ENCODE peak calls at places on chromosomes 3 and 15, in seven cellular contexts. R, S, V, T, G, X and P are unnamed samples.

GRCh38 chr15:56916825-56917477 is 1.5 kb upstream of the TCF12 start:
- DNase-seq in V (no peak), X (no peak), G (peak; percentile 8), T (no peak), R (no peak), S (no peak), P (peak; percentile 61)

GRCh38 chr15:47987908-47988532 is 132.8 kb upstream of the SLC24A5 start:
- DNase-seq in V (no peak), S (peak; percentile 32), X (no peak), T (peak; percentile 53), R (no peak), G (peak; percentile 49), P (peak; percentile 61)

GRCh38 chr15:69848551-69849231 is 249.0 kb downstream of the TLE3 start:
- DNase-seq in S (no peak), T (no peak), V (no peak), R (no peak), G (peak; percentile 25), X (no peak), P (peak; percentile 42)

GRCh38 chr15:86016750-86017149 is 62.9 kb upstream of the AGBL1 start:
- DNase-seq in S (no peak), T (no peak), G (peak; percentile 1), R (no peak), V (no peak), X (no peak), P (no peak)

GRCh38 chr15:93831641-93832040 is 399.7 kb upstream of the MCTP2 start:
- DNase-seq in S (no peak), V (no peak), T (no peak), X (no peak), R (no peak), G (no peak), P (no peak)

GRCh38 chr15:26628879-26629529 is 143.9 kb downstream of the GABRB3 start:
- DNase-seq in V (peak; percentile 15), G (no peak), T (peak; percentile 32), X (peak; percentile 73), S (no peak), R (peak; percentile 73), P (peak; percentile 48)

GRCh38 chr3:187799942-187800637 is 54.8 kb upstream of the BCL6 start:
- DNase-seq in R (no peak), X (no peak), G (no peak), V (peak; percentile 64), T (peak; percentile 87), S (no peak), P (no peak)

GRCh38 chr15:45386420-45386819 is 8.1 kb upstream of the GATM start:
- DNase-seq in T (no peak), G (no peak), S (peak; percentile 67), V (no peak), R (no peak), X (no peak), P (peak; percentile 22)

GRCh38 chr3:107062310-107062709 is 314.9 kb upstream of the CCDC54 start:
- DNase-seq in T (no peak), X (no peak), G (no peak), R (no peak), V (no peak), S (no peak), P (no peak)

GRCh38 chr3:28726840-28727239 is 378.2 kb upstream of the AZI2 start:
- DNase-seq in X (no peak), R (peak; percentile 53), G (peak; percentile 37), T (peak; percentile 16), V (peak; percentile 22), S (peak; percentile 14), P (peak; percentile 53)

GRCh38 chr15:97961067-97961954 is 808 bp downstream of the ARRDC4 start:
- DNase-seq in V (no peak), T (no peak), R (peak; percentile 65), S (peak; percentile 31), G (peak; percentile 40), X (peak; percentile 60), P (no peak)

GRCh38 chr3:45026957-45027356 is 854 bp downstream of the CLEC3B start:
- DNase-seq in S (no peak), X (peak; percentile 43), G (peak; percentile 81), T (no peak), R (peak; percentile 88), V (no peak), P (no peak)

GRCh38 chr3:69433016-69433937 is 47.4 kb upstream of the FRMD4B start:
- DNase-seq in G (no peak), R (no peak), X (no peak), T (peak; percentile 5), S (no peak), V (no peak), P (peak; percentile 72)

GRCh38 chr3:102124301-102125158 is 275.2 kb downstream of the NFKBIZ start:
- DNase-seq in R (no peak), S (no peak), G (peak; percentile 19), X (no peak), V (no peak), T (no peak), P (peak; percentile 75)

GRCh38 chr3:50554553-50554952 is 13.0 kb downstream of the C3orf18 start:
- DNase-seq in V (peak; percentile 46), G (no peak), X (no peak), S (no peak), R (no peak), T (peak; percentile 48), P (no peak)

GRCh38 chr15:71485094-71485693 is 325.2 kb upstream of the NR2E3 start:
- DNase-seq in S (no peak), T (no peak), V (no peak), G (peak; percentile 7), X (no peak), R (no peak), P (peak; percentile 3)

GRCh38 chr3:59818033-59818936 is 768.5 kb upstream of the CFAP20DC start:
- DNase-seq in T (no peak), S (peak; percentile 67), V (no peak), X (peak; percentile 73), G (peak; percentile 95), R (peak; percentile 89), P (peak; percentile 90)

GRCh38 chr15:73786518-73786917 is 33.4 kb upstream of the INSYN1 start:
- DNase-seq in G (no peak), X (no peak), T (no peak), S (peak; percentile 45), R (no peak), V (no peak), P (no peak)

GRCh38 chr3:40116478-40117162 is 192.9 kb upstream of the EIF1B start:
- DNase-seq in T (no peak), X (no peak), R (no peak), V (no peak), S (no peak), G (peak; percentile 91), P (no peak)

GRCh38 chr15:66765478-66766281 is 63.6 kb downstream of the SMAD6 start:
- DNase-seq in S (no peak), T (no peak), R (peak; percentile 63), V (no peak), G (peak; percentile 87), X (no peak), P (peak; percentile 78)

GRCh38 chr15:91915576-91915975 is 62.1 kb downstream of the SLCO3A1 start:
- DNase-seq in G (no peak), S (no peak), T (no peak), R (no peak), X (no peak), V (no peak), P (no peak)

GRCh38 chr3:14788644-14789043 is 30.1 kb upstream of the FGD5 start:
- DNase-seq in T (no peak), S (no peak), G (no peak), X (no peak), V (no peak), R (no peak), P (no peak)

GRCh38 chr3:53295410-53295809 is 39.6 kb upstream of the TKT start:
- DNase-seq in V (no peak), R (no peak), G (no peak), X (no peak), T (no peak), S (no peak), P (no peak)

GRCh38 chr3:134334231-134334900 is 39.9 kb downstream of the AMOTL2 start:
- DNase-seq in V (no peak), T (no peak), X (no peak), G (peak; percentile 58), R (no peak), S (no peak), P (peak; percentile 51)

GRCh38 chr15:96020133-96020532 is 310.4 kb upstream of the NR2F2 start:
- DNase-seq in S (peak; percentile 61), V (no peak), X (no peak), T (no peak), G (no peak), R (no peak), P (no peak)

GRCh38 chr3:126105691-126106187 is 21.8 kb upstream of the SLC41A3 start:
- DNase-seq in T (no peak), V (peak; percentile 6), S (peak; percentile 5), R (no peak), G (no peak), X (no peak), P (no peak)

GRCh38 chr3:59268170-59268569 is 218.3 kb upstream of the CFAP20DC start:
- DNase-seq in V (no peak), X (no peak), S (no peak), T (no peak), G (peak; percentile 6), R (no peak), P (peak; percentile 71)

GRCh38 chr15:101122806-101123205 is 129.0 kb downstream of the CHSY1 start:
- DNase-seq in R (no peak), G (no peak), T (no peak), V (no peak), S (no peak), X (no peak), P (no peak)

GRCh38 chr3:170524072-170524471 is 61.8 kb downstream of the SLC7A14 start:
- DNase-seq in R (no peak), T (no peak), X (no peak), G (peak; percentile 18), V (no peak), S (no peak), P (no peak)

GRCh38 chr3:31106204-31106603 is 211.7 kb upstream of the GADL1 start:
- DNase-seq in G (peak; percentile 86), X (no peak), R (no peak), T (no peak), S (no peak), V (no peak), P (peak; percentile 71)

GRCh38 chr3:8737823-8738222 is 4.2 kb downstream of the CAV3 start:
- DNase-seq in S (no peak), G (no peak), X (no peak), R (no peak), V (no peak), T (no peak), P (no peak)

GRCh38 chr3:11548721-11549131 is 95.0 kb downstream of the VGLL4 start:
- DNase-seq in S (no peak), R (no peak), X (peak; percentile 45), G (peak; percentile 74), T (no peak), V (no peak), P (peak; percentile 84)

GRCh38 chr3:157637866-157638265 is 134.7 kb upstream of the VEPH1 start:
- DNase-seq in X (no peak), R (no peak), G (no peak), S (no peak), V (no peak), T (no peak), P (no peak)